ENCODE peak calls at places on chromosomes 3 and 15, in seven cellular contexts. One of them, this sample, is unnamed.

GRCh38 chr15:32100286-32100685 is 70.0 kb downstream of the CHRNA7 start:
- DNase-seq in IMR-90: no peak
- DNase-seq in fibroblast of lung: no peak
- DNase-seq in CD8-positive, alpha-beta memory T cell: no peak
- DNase-seq in heart left ventricle: no peak
- DNase-seq in hepatocyte: no peak
- DNase-seq in testis: no peak
- DNase-seq in this sample: no peak

GRCh38 chr3:123769360-123769743 is 114.8 kb downstream of the MYLK start:
- DNase-seq in fibroblast of lung: no peak
- DNase-seq in heart left ventricle: no peak
- DNase-seq in IMR-90: no peak
- DNase-seq in hepatocyte: no peak
- DNase-seq in CD8-positive, alpha-beta memory T cell: no peak
- DNase-seq in testis: no peak
- DNase-seq in this sample: no peak

GRCh38 chr15:68113273-68113672 is 59.2 kb downstream of the PIAS1 start:
- DNase-seq in IMR-90: peak; percentile 34
- DNase-seq in CD8-positive, alpha-beta memory T cell: no peak
- DNase-seq in hepatocyte: peak; percentile 13
- DNase-seq in heart left ventricle: no peak
- DNase-seq in testis: no peak
- DNase-seq in fibroblast of lung: peak; percentile 51
- DNase-seq in this sample: no peak

GRCh38 chr3:54776601-54777000 is 151.3 kb downstream of the LRTM1 start:
- DNase-seq in CD8-positive, alpha-beta memory T cell: no peak
- DNase-seq in fibroblast of lung: no peak
- DNase-seq in testis: no peak
- DNase-seq in heart left ventricle: no peak
- DNase-seq in hepatocyte: no peak
- DNase-seq in IMR-90: no peak
- DNase-seq in this sample: no peak

GRCh38 chr3:106611123-106611522 is 742.3 kb upstream of the CBLB start:
- DNase-seq in fibroblast of lung: no peak
- DNase-seq in heart left ventricle: no peak
- DNase-seq in IMR-90: no peak
- DNase-seq in hepatocyte: no peak
- DNase-seq in CD8-positive, alpha-beta memory T cell: no peak
- DNase-seq in testis: no peak
- DNase-seq in this sample: no peak

GRCh38 chr15:78671626-78672211 is 30.7 kb upstream of the CHRNB4 start:
- DNase-seq in heart left ventricle: no peak
- DNase-seq in testis: no peak
- DNase-seq in hepatocyte: no peak
- DNase-seq in fibroblast of lung: no peak
- DNase-seq in IMR-90: no peak
- DNase-seq in CD8-positive, alpha-beta memory T cell: no peak
- DNase-seq in this sample: no peak

GRCh38 chr3:170909129-170909903 is 879 bp upstream of the EIF5A2 start:
- DNase-seq in CD8-positive, alpha-beta memory T cell: no peak
- DNase-seq in heart left ventricle: no peak
- DNase-seq in fibroblast of lung: peak; percentile 88
- DNase-seq in testis: peak; percentile 15
- DNase-seq in IMR-90: peak; percentile 97
- DNase-seq in hepatocyte: peak; percentile 8
- DNase-seq in this sample: no peak

GRCh38 chr3:69784854-69785523 is 45.7 kb downstream of the MITF start:
- DNase-seq in testis: peak; percentile 18
- DNase-seq in CD8-positive, alpha-beta memory T cell: no peak
- DNase-seq in fibroblast of lung: peak; percentile 82
- DNase-seq in heart left ventricle: peak; percentile 78
- DNase-seq in IMR-90: peak; percentile 83
- DNase-seq in hepatocyte: peak; percentile 67
- DNase-seq in this sample: peak; percentile 84

GRCh38 chr15:92095691-92096090 is 242.2 kb downstream of the SLCO3A1 start:
- DNase-seq in heart left ventricle: no peak
- DNase-seq in hepatocyte: no peak
- DNase-seq in CD8-positive, alpha-beta memory T cell: no peak
- DNase-seq in fibroblast of lung: no peak
- DNase-seq in IMR-90: no peak
- DNase-seq in testis: no peak
- DNase-seq in this sample: no peak

GRCh38 chr3:25458420-25458814 is 30.4 kb downstream of the RARB start:
- DNase-seq in hepatocyte: no peak
- DNase-seq in IMR-90: no peak
- DNase-seq in testis: no peak
- DNase-seq in fibroblast of lung: no peak
- DNase-seq in heart left ventricle: no peak
- DNase-seq in CD8-positive, alpha-beta memory T cell: no peak
- DNase-seq in this sample: no peak

GRCh38 chr3:183357564-183358079 is 70.8 kb downstream of the MCF2L2 start:
- DNase-seq in heart left ventricle: no peak
- DNase-seq in fibroblast of lung: no peak
- DNase-seq in CD8-positive, alpha-beta memory T cell: no peak
- DNase-seq in testis: no peak
- DNase-seq in hepatocyte: no peak
- DNase-seq in IMR-90: no peak
- DNase-seq in this sample: no peak

GRCh38 chr15:90650117-90650955 is 66.8 kb upstream of the BLM start:
- DNase-seq in CD8-positive, alpha-beta memory T cell: no peak
- DNase-seq in IMR-90: peak; percentile 69
- DNase-seq in fibroblast of lung: peak; percentile 52
- DNase-seq in heart left ventricle: no peak
- DNase-seq in hepatocyte: no peak
- DNase-seq in testis: no peak
- DNase-seq in this sample: no peak

GRCh38 chr3:72299321-72299802 is 514.4 kb upstream of the PROK2 start:
- DNase-seq in testis: no peak
- DNase-seq in CD8-positive, alpha-beta memory T cell: no peak
- DNase-seq in IMR-90: peak; percentile 59
- DNase-seq in fibroblast of lung: no peak
- DNase-seq in heart left ventricle: no peak
- DNase-seq in hepatocyte: no peak
- DNase-seq in this sample: no peak

GRCh38 chr3:21750291-21750690 is 719 bp downstream of the ZNF385D start:
- DNase-seq in hepatocyte: no peak
- DNase-seq in heart left ventricle: no peak
- DNase-seq in testis: peak; percentile 32
- DNase-seq in fibroblast of lung: peak; percentile 39
- DNase-seq in CD8-positive, alpha-beta memory T cell: no peak
- DNase-seq in IMR-90: peak; percentile 38
- DNase-seq in this sample: no peak

GRCh38 chr15:32859246-32859645 is 141.4 kb downstream of the GREM1 start:
- DNase-seq in IMR-90: no peak
- DNase-seq in fibroblast of lung: no peak
- DNase-seq in testis: no peak
- DNase-seq in heart left ventricle: no peak
- DNase-seq in hepatocyte: no peak
- DNase-seq in CD8-positive, alpha-beta memory T cell: no peak
- DNase-seq in this sample: no peak

GRCh38 chr15:101028321-101028720 is 109.2 kb downstream of the LRRK1 start:
- DNase-seq in heart left ventricle: no peak
- DNase-seq in CD8-positive, alpha-beta memory T cell: no peak
- DNase-seq in testis: no peak
- DNase-seq in IMR-90: peak; percentile 57
- DNase-seq in hepatocyte: no peak
- DNase-seq in fibroblast of lung: peak; percentile 56
- DNase-seq in this sample: no peak

GRCh38 chr3:31247850-31248618 is 284.7 kb upstream of the STT3B start:
- DNase-seq in IMR-90: no peak
- DNase-seq in hepatocyte: peak; percentile 45
- DNase-seq in testis: no peak
- DNase-seq in CD8-positive, alpha-beta memory T cell: no peak
- DNase-seq in fibroblast of lung: no peak
- DNase-seq in heart left ventricle: no peak
- DNase-seq in this sample: no peak

GRCh38 chr3:14248849-14249523 is 70.4 kb downstream of the LSM3 start:
- DNase-seq in hepatocyte: no peak
- DNase-seq in IMR-90: no peak
- DNase-seq in testis: peak; percentile 81
- DNase-seq in fibroblast of lung: no peak
- DNase-seq in heart left ventricle: no peak
- DNase-seq in CD8-positive, alpha-beta memory T cell: no peak
- DNase-seq in this sample: no peak

GRCh38 chr3:156516284-156516683 is 38.6 kb downstream of the SSR3 start:
- DNase-seq in heart left ventricle: no peak
- DNase-seq in IMR-90: no peak
- DNase-seq in fibroblast of lung: no peak
- DNase-seq in hepatocyte: no peak
- DNase-seq in testis: peak; percentile 44
- DNase-seq in CD8-positive, alpha-beta memory T cell: no peak
- DNase-seq in this sample: no peak

GRCh38 chr3:122299872-122300460 is 25.1 kb upstream of the CSTA start:
- DNase-seq in fibroblast of lung: peak; percentile 42
- DNase-seq in CD8-positive, alpha-beta memory T cell: no peak
- DNase-seq in heart left ventricle: no peak
- DNase-seq in IMR-90: peak; percentile 17
- DNase-seq in testis: peak; percentile 37
- DNase-seq in hepatocyte: no peak
- DNase-seq in this sample: no peak

DNA sequence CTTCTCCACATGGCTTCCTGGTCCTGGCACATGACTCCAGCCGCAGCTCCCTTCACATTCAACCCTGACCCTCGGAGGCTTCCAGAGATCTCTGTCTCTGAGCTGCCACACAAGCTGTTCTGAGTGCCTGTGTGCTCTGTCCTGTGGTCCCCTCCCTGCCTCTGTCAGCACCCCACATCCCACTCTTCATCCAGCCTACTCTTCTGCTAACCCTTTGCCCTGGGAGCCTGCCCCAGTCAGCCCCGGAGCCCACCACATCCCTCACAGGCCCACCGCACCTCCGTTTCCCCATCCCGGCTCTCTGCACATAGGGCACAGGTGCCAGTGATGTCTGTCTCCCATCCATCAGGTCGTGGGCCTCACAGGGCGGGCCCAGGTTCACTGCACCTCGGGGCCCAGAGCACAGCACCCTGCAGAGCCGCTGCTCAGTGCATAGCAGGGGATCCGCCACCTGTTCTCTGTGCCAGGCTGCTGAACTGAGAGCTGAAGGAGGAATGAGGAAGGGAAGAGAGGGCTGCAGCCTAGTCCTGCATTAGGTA is 133.6 kb downstream of the UACA start:
- DNase-seq in testis: no peak
- DNase-seq in CD8-positive, alpha-beta memory T cell: no peak
- DNase-seq in hepatocyte: no peak
- DNase-seq in fibroblast of lung: no peak
- DNase-seq in heart left ventricle: no peak
- DNase-seq in IMR-90: no peak
- DNase-seq in this sample: no peak
- H3K4me1 ChIP-seq in testis: no peaks in the 10 kb centered on the region
- H3K4me1 ChIP-seq in CD8-positive, alpha-beta memory T cell: no peaks in the 10 kb centered on the region
- H3K4me1 ChIP-seq in hepatocyte: peaks cover 16% of the 10 kb centered on the region
- H3K4me1 ChIP-seq in fibroblast of lung: no peaks in the 10 kb centered on the region
- H3K4me1 ChIP-seq in heart left ventricle: peaks cover 6% of the 10 kb centered on the region
- H3K4me1 ChIP-seq in IMR-90: peaks cover 2% of the 10 kb centered on the region
- H3K4me1 ChIP-seq in this sample: peaks cover 5% of the 10 kb centered on the region

GRCh38 chr3:186362409-186362757 is 349 bp upstream of the DGKG start:
- DNase-seq in CD8-positive, alpha-beta memory T cell: no peak
- DNase-seq in IMR-90: no peak
- DNase-seq in fibroblast of lung: no peak
- DNase-seq in hepatocyte: no peak
- DNase-seq in heart left ventricle: no peak
- DNase-seq in testis: no peak
- DNase-seq in this sample: no peak

GRCh38 chr3:186361612-186362408 is at the start of gene DGKG:
- DNase-seq in CD8-positive, alpha-beta memory T cell: no peak
- DNase-seq in IMR-90: no peak
- DNase-seq in testis: peak; percentile 49
- DNase-seq in heart left ventricle: peak; percentile 81
- DNase-seq in hepatocyte: no peak
- DNase-seq in fibroblast of lung: no peak
- DNase-seq in this sample: peak; percentile 94

GRCh38 chr3:186360779-186361178 is 1.3 kb downstream of the DGKG start:
- DNase-seq in testis: no peak
- DNase-seq in heart left ventricle: peak; percentile 74
- DNase-seq in fibroblast of lung: no peak
- DNase-seq in CD8-positive, alpha-beta memory T cell: no peak
- DNase-seq in IMR-90: no peak
- DNase-seq in hepatocyte: no peak
- DNase-seq in this sample: no peak

GRCh38 chr3:186362988-186363387 is 954 bp upstream of the DGKG start:
- DNase-seq in IMR-90: no peak
- DNase-seq in fibroblast of lung: no peak
- DNase-seq in testis: no peak
- DNase-seq in CD8-positive, alpha-beta memory T cell: no peak
- DNase-seq in hepatocyte: no peak
- DNase-seq in heart left ventricle: no peak
- DNase-seq in this sample: no peak

DNA sequence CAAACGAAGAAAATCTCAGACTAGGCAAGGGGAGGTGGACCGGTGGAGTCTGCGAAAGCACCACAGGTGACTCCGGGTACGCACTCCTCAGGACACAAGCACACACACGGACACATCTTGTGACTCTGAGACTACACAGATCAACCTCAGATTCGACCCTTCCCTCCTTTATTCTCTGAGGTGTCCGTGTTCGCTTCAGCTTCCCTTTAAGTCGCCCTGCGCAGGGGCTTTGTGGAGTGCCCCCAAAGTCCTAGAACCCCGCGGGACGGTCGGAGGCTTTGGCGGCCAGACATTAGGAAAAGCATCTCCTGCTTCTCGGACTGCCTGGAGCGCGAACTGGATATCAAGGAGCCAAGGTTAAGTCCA is 805 bp downstream of the DGKG start:
- DNase-seq in heart left ventricle: no peak
- DNase-seq in fibroblast of lung: no peak
- DNase-seq in CD8-positive, alpha-beta memory T cell: no peak
- DNase-seq in testis: no peak
- DNase-seq in IMR-90: no peak
- DNase-seq in hepatocyte: no peak
- DNase-seq in this sample: no peak
- H3K4me3 ChIP-seq in heart left ventricle: peak overlapping the region; percentile 63
- H3K4me3 ChIP-seq in fibroblast of lung: no peak overlapping the region
- H3K4me3 ChIP-seq in CD8-positive, alpha-beta memory T cell: no peak overlapping the region
- H3K4me3 ChIP-seq in testis: peak overlapping the region; percentile 24
- H3K4me3 ChIP-seq in IMR-90: no peak overlapping the region
- H3K4me3 ChIP-seq in hepatocyte: no peak overlapping the region
- H3K4me3 ChIP-seq in this sample: peak overlapping the region; percentile 22

GRCh38 chr15:60326824-60327654 is 70.7 kb downstream of the ANXA2 start:
- DNase-seq in hepatocyte: peak; percentile 76
- DNase-seq in CD8-positive, alpha-beta memory T cell: no peak
- DNase-seq in heart left ventricle: no peak
- DNase-seq in fibroblast of lung: peak; percentile 71
- DNase-seq in IMR-90: peak; percentile 52
- DNase-seq in testis: peak; percentile 41
- DNase-seq in this sample: no peak
- H3K27me3 ChIP-seq in hepatocyte: peaks cover 34% of the 10 kb centered on the region
- H3K27me3 ChIP-seq in CD8-positive, alpha-beta memory T cell: peaks cover 19% of the 10 kb centered on the region
- H3K27me3 ChIP-seq in heart left ventricle: peaks cover 25% of the 10 kb centered on the region
- H3K27me3 ChIP-seq in fibroblast of lung: peaks cover 12% of the 10 kb centered on the region
- H3K27me3 ChIP-seq in IMR-90: peaks cover 39% of the 10 kb centered on the region
- H3K27me3 ChIP-seq in testis: no peaks in the 10 kb centered on the region
- H3K27me3 ChIP-seq in this sample: peaks cover 33% of the 10 kb centered on the region

DNA sequence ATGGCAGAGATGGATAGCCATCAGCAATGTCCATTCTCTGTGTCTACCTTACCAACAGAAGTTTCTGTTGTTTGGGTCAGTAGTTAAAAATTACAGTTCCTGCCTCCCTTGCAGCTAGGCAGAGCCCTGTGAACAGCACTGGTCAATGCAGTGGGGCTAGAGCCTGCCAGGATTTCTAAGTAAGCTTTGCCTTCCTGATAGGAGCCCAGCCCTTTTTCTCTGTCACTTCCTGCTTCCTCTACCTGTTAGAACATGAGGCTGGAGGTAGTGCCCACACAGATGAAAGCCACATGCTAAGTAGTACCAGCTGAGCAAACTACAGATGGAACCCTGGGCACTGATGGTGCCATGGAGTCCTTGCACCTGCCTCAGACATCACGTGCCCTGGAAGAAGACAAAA is 45.0 kb downstream of the MGLL start:
- DNase-seq in hepatocyte: no peak
- DNase-seq in testis: no peak
- DNase-seq in heart left ventricle: no peak
- DNase-seq in fibroblast of lung: no peak
- DNase-seq in CD8-positive, alpha-beta memory T cell: no peak
- DNase-seq in IMR-90: no peak
- DNase-seq in this sample: no peak
- H3K4me1 ChIP-seq in hepatocyte: peaks cover 13% of the 10 kb centered on the region
- H3K4me1 ChIP-seq in testis: peaks cover 21% of the 10 kb centered on the region
- H3K4me1 ChIP-seq in heart left ventricle: peaks cover 70% of the 10 kb centered on the region
- H3K4me1 ChIP-seq in fibroblast of lung: peaks cover 44% of the 10 kb centered on the region
- H3K4me1 ChIP-seq in CD8-positive, alpha-beta memory T cell: no peaks in the 10 kb centered on the region
- H3K4me1 ChIP-seq in IMR-90: peaks cover 42% of the 10 kb centered on the region
- H3K4me1 ChIP-seq in this sample: peaks cover 86% of the 10 kb centered on the region

This sample was measured in left lung.